ENCODE peak calls at places on chromosome 20, in ten cellular contexts. Z is stimulated activated CD8-positive, alpha-beta memory T cell treated with anti-CD3 and anti-CD28 coated beads, Interleukin-12 subunit alpha, Interleukin-12 subunit beta, amount 100 ng/mL, for 4 hours; Y is iris pigment epithelial cell; G is brain microvascular endothelial cell; K is colonic mucosa; X is BE2C; V is iPS DF 19.7; F is HepG2; M is activated CD8-positive, alpha-beta memory T cell treated with anti-CD3 and anti-CD28 coated beads, Interleukin-2, amount 50 U/mL, for 48 hours; L is fibroblast of the aortic adventitia. C is an unnamed sample.

GRCh38 chr20:43938932-43939761 is 24.5 kb downstream of the TOX2 start:
- DNase-seq in V (no peak), F (peak), M (no peak), K (peak), Z (no peak), G (peak), Y (peak), L (peak), X (no peak), C (peak)

GRCh38 chr20:34390769-34391447 is 27.8 kb downstream of the ITCH start:
- DNase-seq in K (peak), V (no peak), Y (peak), M (peak), Z (peak), F (peak), G (peak), L (peak), X (peak), C (peak)

GRCh38 chr20:20712004-20712473 is 405 bp downstream of the RALGAPA2 start:
- DNase-seq in F (peak), X (no peak), G (no peak), Z (no peak), V (no peak), Y (no peak), M (peak), L (no peak), K (no peak), C (no peak)

GRCh38 chr20:25341716-25342680 is 48.6 kb downstream of the ABHD12 start:
- DNase-seq in V (no peak), F (no peak), X (no peak), Z (no peak), G (no peak), K (no peak), M (no peak), L (no peak), Y (peak), C (no peak)

GRCh38 chr20:11686900-11687543 is 230.7 kb upstream of the BTBD3 start:
- DNase-seq in V (no peak), Y (peak), G (peak), X (peak), K (peak), F (no peak), Z (no peak), M (no peak), L (peak), C (no peak)

GRCh38 chr20:13683833-13684232 is 45.1 kb upstream of the TASP1 start:
- DNase-seq in M (no peak), X (no peak), F (peak), Y (no peak), V (no peak), G (no peak), L (no peak), K (no peak), Z (no peak), C (no peak)

GRCh38 chr20:38875170-38875993 is 50.8 kb upstream of the FAM83D start:
- DNase-seq in Y (no peak), L (no peak), X (peak), F (no peak), Z (peak), G (no peak), M (peak), K (peak), V (no peak), C (peak)

GRCh38 chr20:14853079-14853478 is 515.7 kb upstream of the FLRT3 start:
- DNase-seq in Z (no peak), Y (no peak), M (no peak), F (no peak), K (no peak), G (no peak), V (no peak), L (no peak), X (no peak), C (no peak)

GRCh38 chr20:50675671-50676376 is 15.5 kb downstream of the RIPOR3 start:
- DNase-seq in L (no peak), G (no peak), Y (no peak), V (no peak), F (peak), K (no peak), M (no peak), Z (no peak), X (no peak), C (no peak)

GRCh38 chr20:38357653-38358207 is 11.4 kb downstream of the LBP start:
- DNase-seq in M (no peak), L (peak), Z (no peak), X (no peak), K (no peak), F (no peak), Y (no peak), G (peak), V (no peak), C (no peak)

GRCh38 chr20:6660441-6660840 is 107.0 kb upstream of the BMP2 start:
- DNase-seq in Z (no peak), V (no peak), M (no peak), F (no peak), Y (no peak), K (peak), L (no peak), X (no peak), G (no peak), C (no peak)

GRCh38 chr20:63090682-63091571 is 84.2 kb upstream of the BHLHE23 start:
- DNase-seq in M (peak), G (no peak), K (no peak), L (no peak), F (no peak), V (no peak), X (peak), Z (no peak), Y (no peak), C (no peak)

GRCh38 chr20:20237093-20237959 is 130.6 kb upstream of the INSM1 start:
- DNase-seq in Z (no peak), L (peak), F (peak), Y (peak), V (no peak), X (peak), M (peak), K (peak), G (peak), C (peak)

GRCh38 chr20:23245553-23246128 is 105.0 kb upstream of the NXT1 start:
- DNase-seq in F (peak), M (peak), K (peak), L (peak), Z (no peak), Y (peak), V (no peak), X (no peak), G (no peak), C (no peak)

GRCh38 chr20:4090756-4091331 is 75.5 kb upstream of the RNF24 start:
- DNase-seq in G (peak), Y (no peak), M (peak), L (peak), X (no peak), F (peak), Z (no peak), V (no peak), K (no peak), C (no peak)

GRCh38 chr20:39016496-39016895 is 54.4 kb downstream of the DHX35 start:
- DNase-seq in F (no peak), K (no peak), V (no peak), Y (no peak), L (no peak), Z (no peak), X (no peak), G (no peak), M (no peak), C (no peak)

GRCh38 chr20:41570552-41570951 is 47.6 kb downstream of the CHD6 start:
- DNase-seq in K (no peak), G (no peak), F (no peak), Y (peak), L (peak), Z (no peak), X (no peak), M (no peak), V (no peak), C (no peak)

GRCh38 chr20:56570832-56571231 is 37.8 kb downstream of the FAM209B start:
- DNase-seq in X (no peak), M (no peak), F (no peak), V (no peak), K (no peak), L (no peak), G (no peak), Z (no peak), Y (no peak), C (no peak)

GRCh38 chr20:62377615-62378085 is 9.3 kb upstream of the RPS21 start:
- DNase-seq in K (no peak), X (no peak), L (no peak), V (no peak), M (no peak), G (no peak), F (no peak), Z (no peak), Y (no peak), C (no peak)

GRCh38 chr20:61656198-61656597 is 404.1 kb downstream of the CDH4 start:
- DNase-seq in M (no peak), L (no peak), F (no peak), K (no peak), Z (no peak), X (no peak), Y (no peak), V (no peak), G (no peak), C (no peak)

GRCh38 chr20:31680286-31681127 is 42.2 kb downstream of the BCL2L1 start:
- DNase-seq in V (no peak), M (no peak), Z (no peak), X (no peak), F (no peak), K (no peak), L (no peak), G (no peak), Y (no peak), C (no peak)

GRCh38 chr20:50321797-50322480 is 131.3 kb downstream of the CEBPB start:
- DNase-seq in L (peak), M (no peak), F (no peak), G (no peak), K (no peak), V (no peak), Z (no peak), Y (peak), X (no peak), C (no peak)

GRCh38 chr20:35826361-35826760 is 54.5 kb downstream of the PHF20 start:
- DNase-seq in M (no peak), Y (no peak), V (no peak), X (no peak), L (no peak), K (no peak), Z (no peak), F (no peak), G (no peak), C (no peak)

GRCh38 chr20:34637245-34638185 is 39.4 kb downstream of the PIGU start:
- DNase-seq in L (peak), G (peak), V (no peak), K (no peak), Z (no peak), X (no peak), F (peak), Y (peak), M (no peak), C (no peak)

GRCh38 chr20:13221673-13222318 is 722 bp downstream of the ISM1 start:
- DNase-seq in Z (peak), V (no peak), K (peak), X (peak), M (peak), Y (peak), F (peak), L (peak), G (peak), C (no peak)